ENCODE peak calls at places on chromosomes 2 and 18, in seven cellular contexts. One of them, this sample, is unnamed.

GRCh38 chr18:77065221-77065981 is 67.2 kb downstream of the MBP start:
- DNase-seq in hepatocyte: peak; percentile 44
- DNase-seq in neural progenitor cell: no peak
- DNase-seq in heart right ventricle: no peak
- DNase-seq in fibroblast of lung: peak; percentile 98
- DNase-seq in lower lobe of right lung: peak; percentile 86
- DNase-seq in thoracic aorta: no peak
- DNase-seq in this sample: peak; percentile 68

GRCh38 chr2:20422679-20423271 is 24.1 kb upstream of the RHOB start:
- DNase-seq in hepatocyte: no peak
- DNase-seq in thoracic aorta: no peak
- DNase-seq in neural progenitor cell: peak; percentile 63
- DNase-seq in heart right ventricle: peak; percentile 49
- DNase-seq in fibroblast of lung: peak; percentile 89
- DNase-seq in lower lobe of right lung: no peak
- DNase-seq in this sample: no peak

GRCh38 chr18:24539866-24540604 is 79.6 kb downstream of the HRH4 start:
- DNase-seq in neural progenitor cell: no peak
- DNase-seq in thoracic aorta: no peak
- DNase-seq in hepatocyte: no peak
- DNase-seq in lower lobe of right lung: no peak
- DNase-seq in fibroblast of lung: no peak
- DNase-seq in heart right ventricle: no peak
- DNase-seq in this sample: no peak

GRCh38 chr18:51561821-51562220 is 364.3 kb upstream of the MEX3C start:
- DNase-seq in fibroblast of lung: no peak
- DNase-seq in neural progenitor cell: no peak
- DNase-seq in lower lobe of right lung: no peak
- DNase-seq in hepatocyte: no peak
- DNase-seq in thoracic aorta: no peak
- DNase-seq in heart right ventricle: peak; percentile 24
- DNase-seq in this sample: no peak

GRCh38 chr2:152383702-152384101 is 48.7 kb downstream of the FMNL2 start:
- DNase-seq in hepatocyte: no peak
- DNase-seq in heart right ventricle: no peak
- DNase-seq in thoracic aorta: no peak
- DNase-seq in fibroblast of lung: peak; percentile 46
- DNase-seq in neural progenitor cell: no peak
- DNase-seq in lower lobe of right lung: no peak
- DNase-seq in this sample: no peak

GRCh38 chr2:12263730-12264129 is 453.0 kb upstream of the TRIB2 start:
- DNase-seq in lower lobe of right lung: no peak
- DNase-seq in neural progenitor cell: no peak
- DNase-seq in hepatocyte: no peak
- DNase-seq in thoracic aorta: no peak
- DNase-seq in heart right ventricle: no peak
- DNase-seq in fibroblast of lung: no peak
- DNase-seq in this sample: no peak

GRCh38 chr2:10584242-10584753 is 105.5 kb downstream of the NOL10 start:
- DNase-seq in thoracic aorta: no peak
- DNase-seq in neural progenitor cell: no peak
- DNase-seq in heart right ventricle: no peak
- DNase-seq in fibroblast of lung: no peak
- DNase-seq in lower lobe of right lung: no peak
- DNase-seq in hepatocyte: peak; percentile 24
- DNase-seq in this sample: peak; percentile 68

GRCh38 chr2:26860451-26860850 is 12.5 kb downstream of the DPYSL5 start:
- DNase-seq in lower lobe of right lung: no peak
- DNase-seq in neural progenitor cell: no peak
- DNase-seq in fibroblast of lung: no peak
- DNase-seq in hepatocyte: no peak
- DNase-seq in heart right ventricle: no peak
- DNase-seq in thoracic aorta: no peak
- DNase-seq in this sample: no peak

GRCh38 chr2:236646441-236646840 is 76.8 kb downstream of the ACKR3 start:
- DNase-seq in fibroblast of lung: no peak
- DNase-seq in neural progenitor cell: no peak
- DNase-seq in thoracic aorta: peak; percentile 31
- DNase-seq in heart right ventricle: no peak
- DNase-seq in hepatocyte: no peak
- DNase-seq in lower lobe of right lung: no peak
- DNase-seq in this sample: no peak

GRCh38 chr2:70002241-70002896 is 40.9 kb upstream of the ASPRV1 start:
- DNase-seq in heart right ventricle: no peak
- DNase-seq in fibroblast of lung: no peak
- DNase-seq in neural progenitor cell: no peak
- DNase-seq in lower lobe of right lung: no peak
- DNase-seq in hepatocyte: no peak
- DNase-seq in thoracic aorta: no peak
- DNase-seq in this sample: no peak

GRCh38 chr2:157497603-157498314 is 53.9 kb upstream of the CYTIP start:
- DNase-seq in hepatocyte: peak; percentile 65
- DNase-seq in fibroblast of lung: peak; percentile 58
- DNase-seq in neural progenitor cell: peak; percentile 65
- DNase-seq in thoracic aorta: no peak
- DNase-seq in heart right ventricle: no peak
- DNase-seq in lower lobe of right lung: no peak
- DNase-seq in this sample: no peak

GRCh38 chr2:138201326-138201725 is 237.1 kb downstream of the HNMT start:
- DNase-seq in heart right ventricle: no peak
- DNase-seq in lower lobe of right lung: no peak
- DNase-seq in thoracic aorta: no peak
- DNase-seq in neural progenitor cell: no peak
- DNase-seq in fibroblast of lung: peak; percentile 33
- DNase-seq in hepatocyte: no peak
- DNase-seq in this sample: peak; percentile 25

GRCh38 chr2:62409442-62409841 is 96.6 kb downstream of the TMEM17 start:
- DNase-seq in fibroblast of lung: no peak
- DNase-seq in thoracic aorta: no peak
- DNase-seq in neural progenitor cell: no peak
- DNase-seq in hepatocyte: no peak
- DNase-seq in heart right ventricle: no peak
- DNase-seq in lower lobe of right lung: no peak
- DNase-seq in this sample: no peak

GRCh38 chr2:61619561-61619960 is 81.4 kb upstream of the XPO1 start:
- DNase-seq in thoracic aorta: no peak
- DNase-seq in lower lobe of right lung: no peak
- DNase-seq in heart right ventricle: no peak
- DNase-seq in hepatocyte: no peak
- DNase-seq in fibroblast of lung: no peak
- DNase-seq in neural progenitor cell: no peak
- DNase-seq in this sample: no peak

GRCh38 chr2:179636995-179637394 is 224.4 kb downstream of the ZNF385B start:
- DNase-seq in fibroblast of lung: no peak
- DNase-seq in neural progenitor cell: no peak
- DNase-seq in heart right ventricle: no peak
- DNase-seq in lower lobe of right lung: no peak
- DNase-seq in thoracic aorta: no peak
- DNase-seq in hepatocyte: no peak
- DNase-seq in this sample: no peak

GRCh38 chr2:6927186-6927585 is 10.0 kb downstream of the RNF144A start:
- DNase-seq in fibroblast of lung: no peak
- DNase-seq in lower lobe of right lung: no peak
- DNase-seq in hepatocyte: peak; percentile 54
- DNase-seq in neural progenitor cell: no peak
- DNase-seq in heart right ventricle: no peak
- DNase-seq in thoracic aorta: no peak
- DNase-seq in this sample: no peak

GRCh38 chr2:109736177-109736827 is 57.8 kb upstream of the RGPD5 start:
- DNase-seq in fibroblast of lung: peak; percentile 76
- DNase-seq in thoracic aorta: peak; percentile 18
- DNase-seq in heart right ventricle: peak; percentile 58
- DNase-seq in hepatocyte: peak; percentile 69
- DNase-seq in lower lobe of right lung: peak; percentile 61
- DNase-seq in neural progenitor cell: peak; percentile 69
- DNase-seq in this sample: no peak

GRCh38 chr2:64488050-64488974 is 34.4 kb downstream of the LGALSL start:
- DNase-seq in thoracic aorta: no peak
- DNase-seq in heart right ventricle: peak; percentile 63
- DNase-seq in fibroblast of lung: peak; percentile 66
- DNase-seq in lower lobe of right lung: peak; percentile 77
- DNase-seq in hepatocyte: peak; percentile 82
- DNase-seq in neural progenitor cell: peak; percentile 83
- DNase-seq in this sample: no peak

GRCh38 chr18:24231773-24232735 is 93.2 kb downstream of the CABYR start:
- DNase-seq in heart right ventricle: peak; percentile 24
- DNase-seq in hepatocyte: peak; percentile 11
- DNase-seq in fibroblast of lung: peak; percentile 51
- DNase-seq in thoracic aorta: no peak
- DNase-seq in neural progenitor cell: no peak
- DNase-seq in lower lobe of right lung: no peak
- DNase-seq in this sample: no peak

GRCh38 chr2:57497489-57498096 is 549.0 kb upstream of the VRK2 start:
- DNase-seq in lower lobe of right lung: peak; percentile 41
- DNase-seq in hepatocyte: peak; percentile 82
- DNase-seq in fibroblast of lung: peak; percentile 59
- DNase-seq in heart right ventricle: peak; percentile 10
- DNase-seq in neural progenitor cell: peak; percentile 74
- DNase-seq in thoracic aorta: no peak
- DNase-seq in this sample: no peak

GRCh38 chr2:189487283-189488280 is 46.3 kb downstream of the WDR75 start:
- DNase-seq in lower lobe of right lung: no peak
- DNase-seq in hepatocyte: no peak
- DNase-seq in fibroblast of lung: no peak
- DNase-seq in thoracic aorta: no peak
- DNase-seq in heart right ventricle: no peak
- DNase-seq in neural progenitor cell: no peak
- DNase-seq in this sample: no peak

GRCh38 chr18:44840053-44840826 is 159.6 kb downstream of the SETBP1 start:
- DNase-seq in thoracic aorta: no peak
- DNase-seq in neural progenitor cell: no peak
- DNase-seq in hepatocyte: no peak
- DNase-seq in lower lobe of right lung: no peak
- DNase-seq in heart right ventricle: peak; percentile 34
- DNase-seq in fibroblast of lung: peak; percentile 76
- DNase-seq in this sample: peak; percentile 41

GRCh38 chr2:234952270-234953115 is 676 bp downstream of the SH3BP4 start:
- DNase-seq in heart right ventricle: peak; percentile 25
- DNase-seq in neural progenitor cell: peak; percentile 66
- DNase-seq in thoracic aorta: no peak
- DNase-seq in hepatocyte: peak; percentile 59
- DNase-seq in lower lobe of right lung: peak; percentile 51
- DNase-seq in fibroblast of lung: no peak
- DNase-seq in this sample: no peak

DNA sequence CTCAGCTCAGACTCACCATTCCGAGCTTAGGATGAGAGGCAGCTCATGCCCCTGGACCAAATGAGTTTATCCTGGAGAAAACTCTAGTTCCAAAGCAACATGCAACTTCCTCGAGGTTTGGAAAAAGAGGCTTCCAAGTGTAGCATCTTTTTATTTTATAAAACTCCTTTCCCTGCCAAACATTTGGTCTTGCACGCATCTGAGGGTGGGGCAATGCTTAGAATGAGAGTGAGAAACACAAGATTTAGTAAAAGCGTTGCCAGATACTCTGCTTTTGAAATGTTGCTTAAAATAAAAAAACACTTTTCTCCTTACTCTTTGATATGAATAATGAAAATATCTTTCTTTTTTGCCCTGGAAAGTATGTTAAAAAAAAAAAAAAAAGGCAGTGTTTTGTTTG is 151.5 kb downstream of the NCKAP5 start:
- DNase-seq in thoracic aorta: no peak
- DNase-seq in heart right ventricle: no peak
- DNase-seq in fibroblast of lung: peak; percentile 6
- DNase-seq in neural progenitor cell: no peak
- DNase-seq in lower lobe of right lung: no peak
- DNase-seq in hepatocyte: no peak
- DNase-seq in this sample: no peak
- H3K27ac ChIP-seq in thoracic aorta: no peak overlapping the region
- H3K27ac ChIP-seq in heart right ventricle: no peak overlapping the region
- H3K27ac ChIP-seq in fibroblast of lung: no peak overlapping the region
- H3K27ac ChIP-seq in neural progenitor cell: no peak overlapping the region
- H3K27ac ChIP-seq in lower lobe of right lung: no peak overlapping the region
- H3K27ac ChIP-seq in hepatocyte: no peak overlapping the region
- H3K27ac ChIP-seq in this sample: no peak overlapping the region

GRCh38 chr2:205766765-205767359 is 84.6 kb downstream of the NRP2 start:
- DNase-seq in thoracic aorta: no peak
- DNase-seq in lower lobe of right lung: peak; percentile 69
- DNase-seq in hepatocyte: peak; percentile 82
- DNase-seq in fibroblast of lung: peak; percentile 77
- DNase-seq in heart right ventricle: peak; percentile 64
- DNase-seq in neural progenitor cell: peak; percentile 79
- DNase-seq in this sample: no peak

GRCh38 chr2:205768815-205769493 is 86.7 kb downstream of the NRP2 start:
- DNase-seq in lower lobe of right lung: no peak
- DNase-seq in thoracic aorta: no peak
- DNase-seq in hepatocyte: no peak
- DNase-seq in fibroblast of lung: peak; percentile 64
- DNase-seq in neural progenitor cell: no peak
- DNase-seq in heart right ventricle: no peak
- DNase-seq in this sample: peak; percentile 65

GRCh38 chr2:205767617-205768016 is 85.3 kb downstream of the NRP2 start:
- DNase-seq in lower lobe of right lung: no peak
- DNase-seq in fibroblast of lung: no peak
- DNase-seq in hepatocyte: no peak
- DNase-seq in thoracic aorta: no peak
- DNase-seq in neural progenitor cell: no peak
- DNase-seq in heart right ventricle: no peak
- DNase-seq in this sample: no peak

GRCh38 chr2:205769494-205769848 is 87.2 kb downstream of the NRP2 start:
- DNase-seq in neural progenitor cell: no peak
- DNase-seq in fibroblast of lung: peak; percentile 94
- DNase-seq in lower lobe of right lung: no peak
- DNase-seq in heart right ventricle: no peak
- DNase-seq in thoracic aorta: no peak
- DNase-seq in hepatocyte: no peak
- DNase-seq in this sample: peak; percentile 90

DNA sequence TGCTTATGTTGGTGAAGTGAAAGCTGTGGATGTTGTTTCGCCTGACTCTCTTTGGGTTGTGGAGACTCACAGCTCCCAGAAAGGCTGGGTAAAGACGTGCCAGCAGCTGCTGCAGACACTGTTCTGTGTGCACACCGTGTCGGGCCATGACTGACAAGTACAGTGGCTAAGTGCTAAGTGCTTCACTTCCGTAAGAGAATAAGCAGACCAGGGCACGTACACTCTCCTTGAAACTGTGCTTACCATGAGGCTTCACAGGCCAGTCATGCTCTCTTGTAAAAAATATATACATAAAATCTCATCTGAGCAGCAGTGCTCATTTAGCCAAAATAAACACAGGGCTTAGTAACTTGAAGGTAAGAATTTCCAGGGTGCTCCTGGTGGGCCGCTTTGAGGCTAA is 86.0 kb downstream of the NRP2 start:
- DNase-seq in fibroblast of lung: no peak
- DNase-seq in heart right ventricle: no peak
- DNase-seq in hepatocyte: no peak
- DNase-seq in thoracic aorta: no peak
- DNase-seq in neural progenitor cell: no peak
- DNase-seq in lower lobe of right lung: no peak
- DNase-seq in this sample: no peak
- H3K4me1 ChIP-seq in fibroblast of lung: peaks cover 10% of the 10 kb centered on the region
- H3K4me1 ChIP-seq in heart right ventricle: peaks cover 21% of the 10 kb centered on the region
- H3K4me1 ChIP-seq in hepatocyte: peaks cover 54% of the 10 kb centered on the region
- H3K4me1 ChIP-seq in thoracic aorta: peaks cover 4% of the 10 kb centered on the region
- H3K4me1 ChIP-seq in neural progenitor cell: peaks cover 5% of the 10 kb centered on the region
- H3K4me1 ChIP-seq in lower lobe of right lung: peaks cover 53% of the 10 kb centered on the region
- H3K4me1 ChIP-seq in this sample: peaks cover 35% of the 10 kb centered on the region

GRCh38 chr2:232292395-232293154 is 86.0 kb upstream of the ALPP start:
- DNase-seq in lower lobe of right lung: peak; percentile 60
- DNase-seq in thoracic aorta: no peak
- DNase-seq in fibroblast of lung: peak; percentile 54
- DNase-seq in heart right ventricle: peak; percentile 36
- DNase-seq in neural progenitor cell: peak; percentile 81
- DNase-seq in hepatocyte: peak; percentile 49
- DNase-seq in this sample: no peak
- TF ChIP-seq CTCF in lower lobe of right lung: peak; percentile 69
- TF ChIP-seq CTCF in thoracic aorta: no peak
- TF ChIP-seq CTCF in fibroblast of lung: peak; percentile 75
- TF ChIP-seq CTCF in heart right ventricle: no peak
- TF ChIP-seq CTCF in neural progenitor cell: peak; percentile 82
- TF ChIP-seq CTCF in hepatocyte: peak; percentile 50
- TF ChIP-seq CTCF in this sample: peak; percentile 76

GRCh38 chr2:119431976-119432881 is 575 bp downstream of the TMEM37 start:
- DNase-seq in fibroblast of lung: peak; percentile 51
- DNase-seq in thoracic aorta: no peak
- DNase-seq in heart right ventricle: no peak
- DNase-seq in neural progenitor cell: peak; percentile 49
- DNase-seq in hepatocyte: no peak
- DNase-seq in lower lobe of right lung: peak; percentile 71
- DNase-seq in this sample: no peak
- H3K27ac ChIP-seq in fibroblast of lung: no peak overlapping the region
- H3K27ac ChIP-seq in thoracic aorta: peak overlapping the region; percentile 27
- H3K27ac ChIP-seq in heart right ventricle: no peak overlapping the region
- H3K27ac ChIP-seq in neural progenitor cell: no peak overlapping the region
- H3K27ac ChIP-seq in hepatocyte: peak overlapping the region; percentile 99
- H3K27ac ChIP-seq in lower lobe of right lung: peak overlapping the region; percentile 83
- H3K27ac ChIP-seq in this sample: no peak overlapping the region

This sample was measured in foreskin keratinocyte.